ENCODE peak calls at places on chromosomes 6 and 20, in ten cellular contexts. N, L, P, C, K, G, A, R, V and H are unnamed samples.

GRCh38 chr6:56356431-56356830 is 109.1 kb upstream of the COL21A1 start:
- DNase-seq in L (no peak), V (no peak), P (no peak), R (no peak), N (peak), K (no peak), G (no peak), C (no peak), A (no peak), H (no peak)

GRCh38 chr20:11426938-11427337 is 490.8 kb upstream of the BTBD3 start:
- DNase-seq in L (no peak), P (no peak), N (no peak), A (no peak), R (no peak), V (no peak), C (no peak), G (no peak), K (no peak), H (no peak)

GRCh38 chr20:35742741-35743523 is 872 bp upstream of the RBM39 start:
- DNase-seq in N (no peak), V (peak), L (no peak), C (no peak), R (no peak), K (peak), A (no peak), P (peak), G (no peak), H (no peak)

GRCh38 chr20:61773081-61773631 is 292.5 kb downstream of the TAF4 start:
- DNase-seq in K (no peak), C (no peak), G (no peak), A (no peak), L (no peak), V (no peak), N (no peak), R (no peak), P (no peak), H (no peak)

GRCh38 chr6:143745160-143746133 is 67.7 kb downstream of the PHACTR2 start:
- DNase-seq in G (no peak), P (no peak), A (peak), V (no peak), K (peak), C (no peak), L (no peak), R (peak), N (peak), H (no peak)

GRCh38 chr6:21085643-21086042 is 507.9 kb upstream of the SOX4 start:
- DNase-seq in N (no peak), K (no peak), C (no peak), P (peak), L (no peak), G (no peak), V (peak), A (no peak), R (no peak), H (no peak)

GRCh38 chr6:134223761-134224445 is 94.0 kb downstream of the SGK1 start:
- DNase-seq in V (no peak), A (no peak), R (no peak), C (no peak), L (no peak), G (no peak), N (peak), K (no peak), P (no peak), H (no peak)

GRCh38 chr6:111552241-111552744 is 53.4 kb downstream of the TRAF3IP2 start:
- DNase-seq in V (no peak), L (peak), C (peak), P (no peak), R (peak), K (peak), N (peak), A (peak), G (no peak), H (peak)

DNA sequence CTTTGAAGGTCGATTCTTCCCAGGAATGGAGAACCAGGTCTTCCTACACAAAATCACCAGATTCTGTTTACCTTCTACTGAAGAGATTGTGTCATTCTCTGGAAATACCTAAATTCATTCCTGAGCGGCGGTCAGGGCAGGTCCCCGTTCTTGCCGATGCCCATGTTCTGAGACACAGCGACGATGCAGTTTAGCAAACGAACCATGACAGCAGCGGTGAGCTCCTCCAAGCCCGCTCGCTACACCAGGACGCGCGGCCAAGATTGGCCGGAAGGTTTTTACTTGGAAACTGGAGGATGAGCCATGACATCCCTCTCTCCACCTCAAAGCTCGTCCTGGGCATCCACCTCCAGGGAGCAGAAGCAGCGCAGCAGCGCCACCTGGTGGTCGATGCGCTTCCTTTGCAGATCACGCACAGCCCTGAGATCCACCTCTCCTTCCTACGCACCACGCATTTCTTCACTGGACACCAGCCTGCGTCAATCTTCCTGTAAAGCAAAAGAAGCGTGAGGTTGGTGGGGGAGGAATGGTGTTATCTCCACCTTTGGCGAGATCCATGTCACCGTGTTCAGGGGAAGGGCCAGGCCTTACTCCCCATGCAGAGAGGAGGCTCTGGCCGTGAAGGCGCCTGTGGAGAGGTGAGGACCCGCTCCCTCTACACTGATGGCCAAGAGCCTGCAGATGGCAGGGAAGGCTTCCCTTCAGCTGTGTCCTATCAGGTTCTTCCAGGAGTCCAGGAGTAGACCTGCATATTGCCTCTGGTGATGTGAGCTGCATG is 9.9 kb upstream of the HLA-B start:
- DNase-seq in K (peak), V (peak), P (peak), A (peak), G (peak), C (peak), N (peak), L (peak), R (peak), H (peak)
- TF ChIP-seq CTCF in K (peak), V (peak), P (peak), A (peak), G (peak), C (peak), N (peak), L (peak), R (peak), H (peak)

GRCh38 chr6:84764332-84765049 is at the start of gene TBX18:
- DNase-seq in C (peak), L (peak), A (peak), K (peak), V (peak), G (peak), R (peak), N (peak), P (no peak), H (peak)

GRCh38 chr6:84766118-84766683 is 1.8 kb upstream of the TBX18 start:
- DNase-seq in G (no peak), K (peak), C (no peak), L (peak), P (no peak), V (no peak), R (no peak), N (peak), A (no peak), H (no peak)

GRCh38 chr6:84763397-84764331 is 734 bp downstream of the TBX18 start:
- DNase-seq in P (no peak), K (peak), A (no peak), G (no peak), L (peak), C (peak), N (peak), V (peak), R (peak), H (peak)

GRCh38 chr6:84762220-84762940 is 2.0 kb downstream of the TBX18 start:
- DNase-seq in N (peak), K (no peak), A (no peak), R (no peak), P (no peak), L (no peak), C (peak), G (no peak), V (no peak), H (peak)

DNA sequence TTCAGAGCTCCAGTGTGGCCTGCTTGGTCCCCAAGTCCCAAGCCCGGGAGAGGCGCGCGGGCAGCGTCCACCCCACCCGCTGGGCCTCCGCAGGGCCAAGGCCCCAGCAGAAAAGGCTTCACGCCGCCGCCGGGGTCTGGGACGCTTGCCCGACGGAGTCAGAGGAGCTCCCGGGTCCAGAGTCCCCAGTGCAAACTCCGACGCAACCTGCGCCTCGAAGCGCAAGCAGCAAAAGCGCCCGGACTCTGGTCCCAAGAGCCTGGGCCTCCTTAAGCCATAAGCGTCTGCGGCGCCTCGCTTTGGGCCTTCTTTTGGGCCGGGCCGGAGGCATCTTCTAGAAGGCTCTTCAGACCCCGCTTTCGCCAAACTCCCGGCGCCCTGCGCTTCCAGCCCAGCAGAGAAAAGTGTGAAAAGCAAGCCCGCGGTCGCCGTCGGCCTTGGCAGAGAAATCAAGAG is 1.4 kb downstream of the TBX18 start:
- DNase-seq in P (no peak), N (no peak), A (no peak), C (peak), K (peak), L (peak), R (no peak), G (no peak), V (no peak), H (peak)
- TF ChIP-seq CTCF in P (no peak), N (no peak), A (no peak), C (no peak), K (no peak), L (no peak), R (no peak), G (no peak), V (no peak), H (no peak)

DNA sequence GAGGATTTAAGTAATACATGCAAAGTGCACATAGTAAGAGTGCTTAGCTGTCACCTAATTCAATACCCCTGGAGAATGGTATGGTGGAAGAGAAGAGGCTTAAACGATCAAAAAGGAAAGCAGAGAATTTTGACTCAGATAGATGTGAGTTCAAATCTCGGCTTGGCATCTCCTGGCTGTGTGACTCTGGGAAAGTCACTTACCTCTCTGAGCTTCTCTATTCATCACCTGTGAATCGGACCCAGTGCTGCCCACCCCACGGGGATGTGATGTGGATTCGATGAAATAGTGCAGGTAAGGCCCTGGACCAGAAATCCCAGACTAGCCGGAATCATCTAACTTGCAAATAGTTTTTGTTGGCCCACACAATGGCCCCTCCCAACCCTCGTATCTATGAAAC is 1.8 kb upstream of the B4GALT5 start:
- DNase-seq in P (no peak), L (no peak), V (no peak), K (no peak), A (no peak), C (no peak), N (no peak), R (no peak), G (no peak), H (no peak)
- TF ChIP-seq CTCF in P (no peak), L (no peak), V (no peak), K (no peak), A (no peak), C (no peak), N (no peak), R (no peak), G (no peak), H (no peak)

DNA sequence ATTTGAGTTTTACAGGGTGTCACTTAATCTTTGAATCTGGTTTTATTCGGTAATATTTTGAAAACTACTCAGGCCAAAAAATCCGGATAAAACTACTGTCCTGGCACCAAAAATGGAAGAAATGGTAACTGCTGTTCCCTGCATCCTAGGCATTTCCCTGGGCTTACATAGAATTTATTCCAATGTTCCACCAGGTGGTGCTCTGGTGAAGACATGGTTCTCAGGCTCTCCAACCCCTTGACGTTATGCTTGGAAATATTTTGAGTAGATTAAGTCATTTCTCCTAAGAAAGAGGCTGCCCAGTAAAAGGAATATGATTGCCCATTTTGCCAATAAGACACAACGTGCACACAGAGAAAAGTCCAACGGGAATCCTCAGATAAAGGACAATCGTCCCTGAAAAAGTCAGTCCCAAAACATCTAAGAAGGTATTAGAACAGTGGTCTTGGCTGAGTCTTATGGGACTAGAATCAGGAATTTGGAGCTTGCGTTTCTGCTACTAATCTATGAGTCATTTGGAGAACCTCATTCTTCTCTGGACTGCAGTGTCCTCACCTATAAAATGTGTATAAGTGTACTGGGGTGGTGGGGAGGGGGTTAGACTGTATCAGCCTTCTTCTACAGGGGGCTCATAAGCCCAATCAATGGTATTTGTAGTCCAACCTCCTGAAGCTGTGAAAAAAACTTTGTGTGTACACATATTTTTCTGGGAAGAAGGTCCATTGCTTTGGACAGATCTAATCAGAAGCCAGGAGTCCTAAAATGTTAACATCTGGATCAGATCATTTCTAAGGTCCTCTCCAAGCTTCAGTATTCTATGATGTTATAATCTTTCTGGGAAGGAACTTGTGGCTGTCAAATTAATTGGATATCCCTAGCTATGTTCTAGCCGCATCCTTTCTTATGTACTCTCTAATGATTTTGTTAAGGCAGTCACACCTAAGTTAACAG is 131.0 kb upstream of the BMP2 start:
- DNase-seq in R (peak), P (peak), G (no peak), K (peak), N (peak), C (no peak), V (peak), L (no peak), A (no peak), H (peak)
- TF ChIP-seq CTCF in R (peak), P (peak), G (peak), K (peak), N (peak), C (peak), V (peak), L (peak), A (peak), H (peak)

DNA sequence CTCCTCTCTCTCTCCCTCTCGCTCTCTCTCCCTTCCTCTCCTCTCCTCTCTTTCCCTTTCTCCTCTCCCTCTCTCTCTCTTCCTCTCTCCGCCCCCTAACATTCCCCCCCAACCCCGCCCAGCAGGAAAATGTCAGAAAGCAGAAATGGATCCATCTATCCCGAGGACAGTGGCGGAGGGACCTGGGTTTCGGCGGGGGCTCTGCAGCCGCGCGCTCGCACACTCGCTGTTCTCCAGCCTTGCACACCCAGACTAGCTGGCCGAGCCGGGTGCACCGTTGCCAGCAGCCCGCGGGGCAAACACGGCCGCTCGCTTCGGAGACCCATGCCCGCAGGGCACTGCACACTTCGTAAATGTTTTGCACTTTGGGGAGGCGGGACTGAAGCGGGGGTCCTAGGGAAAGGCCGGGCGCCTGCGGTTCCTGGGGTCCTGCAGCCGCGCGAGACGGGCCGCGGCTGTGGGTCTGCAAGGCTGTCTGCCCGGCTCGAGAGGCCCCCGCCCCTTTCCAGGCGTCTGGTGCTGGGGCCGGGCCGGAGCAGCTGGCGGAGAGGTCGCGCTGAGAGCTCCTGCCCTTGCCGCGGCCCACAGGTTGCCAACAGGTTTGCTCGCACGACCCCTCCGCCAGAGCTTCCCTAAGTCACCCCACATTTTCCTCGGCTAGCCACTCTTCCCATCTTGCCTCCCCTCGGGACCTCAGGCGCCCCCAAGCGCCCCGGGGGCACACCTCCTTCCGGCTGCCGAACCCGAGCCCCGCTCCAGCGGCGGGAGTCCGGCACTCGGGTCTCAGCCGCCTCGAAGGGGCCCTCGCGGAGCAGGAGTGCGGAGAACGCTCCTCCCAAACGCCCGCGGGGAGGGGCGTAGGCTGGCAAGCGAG is 818 bp upstream of the MDGA1 start:
- DNase-seq in G (peak), C (peak), P (peak), A (peak), R (peak), K (peak), V (no peak), N (peak), L (peak), H (peak)
- TF ChIP-seq CTCF in G (no peak), C (no peak), P (no peak), A (no peak), R (no peak), K (peak), V (no peak), N (no peak), L (no peak), H (no peak)

GRCh38 chr20:44256961-44257360 is 9.9 kb downstream of the GDAP1L1 start:
- DNase-seq in P (no peak), N (no peak), K (no peak), A (no peak), V (no peak), G (no peak), C (no peak), R (no peak), L (no peak), H (no peak)

GRCh38 chr20:44255942-44256341 is 8.8 kb downstream of the GDAP1L1 start:
- DNase-seq in G (no peak), V (no peak), A (no peak), R (no peak), K (no peak), N (no peak), L (no peak), P (no peak), C (no peak), H (no peak)

GRCh38 chr20:44251284-44251683 is 4.2 kb downstream of the GDAP1L1 start:
- DNase-seq in R (no peak), K (no peak), G (no peak), N (no peak), P (no peak), V (no peak), C (no peak), L (no peak), A (no peak), H (no peak)

GRCh38 chr20:44254073-44254472 is 7.0 kb downstream of the GDAP1L1 start:
- DNase-seq in V (no peak), R (no peak), K (no peak), P (no peak), G (no peak), C (no peak), N (no peak), L (no peak), A (no peak), H (no peak)

GRCh38 chr20:44253528-44253927 is 6.4 kb downstream of the GDAP1L1 start:
- DNase-seq in K (peak), C (no peak), L (no peak), P (no peak), R (no peak), G (no peak), V (no peak), N (no peak), A (no peak), H (no peak)
- TF ChIP-seq CTCF in K (peak), C (peak), L (no peak), P (no peak), R (no peak), G (no peak), V (no peak), N (peak), A (no peak), H (no peak)

GRCh38 chr6:47251396-47251795 is 58.3 kb downstream of the TNFRSF21 start:
- DNase-seq in R (no peak), K (no peak), P (no peak), N (no peak), L (no peak), V (no peak), A (no peak), G (no peak), C (no peak), H (no peak)

GRCh38 chr6:47253136-47253535 is 56.6 kb downstream of the TNFRSF21 start:
- DNase-seq in R (no peak), N (no peak), K (no peak), V (no peak), G (no peak), A (no peak), L (no peak), C (no peak), P (no peak), H (no peak)

GRCh38 chr6:47254051-47254450 is 55.7 kb downstream of the TNFRSF21 start:
- DNase-seq in C (no peak), R (no peak), K (no peak), A (no peak), V (no peak), P (no peak), L (no peak), N (no peak), G (no peak), H (no peak)

GRCh38 chr6:47254906-47255305 is 54.8 kb downstream of the TNFRSF21 start:
- DNase-seq in R (no peak), L (no peak), G (no peak), V (no peak), N (no peak), K (no peak), P (no peak), C (no peak), A (no peak), H (no peak)

DNA sequence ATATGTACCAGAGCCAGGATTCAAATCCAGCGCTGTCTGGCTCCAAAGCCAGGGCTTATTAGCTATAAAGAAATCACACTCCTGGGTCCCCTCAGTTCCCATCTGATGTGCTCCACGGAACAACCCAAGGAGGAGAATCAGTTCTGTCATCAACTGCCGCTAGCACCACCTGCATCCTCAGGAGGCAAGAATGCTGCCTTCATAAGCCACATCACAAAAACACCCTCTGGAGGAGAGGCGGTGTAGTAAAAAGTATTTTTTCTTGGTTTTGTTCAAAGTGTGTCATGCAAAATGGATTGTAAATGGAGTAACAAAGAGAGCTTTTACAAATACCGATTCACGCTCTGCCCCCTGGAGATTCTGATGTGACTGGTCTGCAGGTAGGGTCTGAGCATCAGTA is 57.1 kb downstream of the TNFRSF21 start:
- DNase-seq in G (no peak), L (no peak), P (no peak), A (no peak), N (no peak), C (no peak), V (no peak), R (no peak), K (no peak), H (no peak)
- TF ChIP-seq CTCF in G (no peak), L (no peak), P (no peak), A (no peak), N (no peak), C (no peak), V (no peak), R (no peak), K (peak), H (no peak)

GRCh38 chr20:7936735-7937078 is 3.6 kb downstream of the HAO1 start:
- DNase-seq in K (no peak), N (no peak), V (no peak), C (no peak), L (no peak), P (no peak), R (no peak), G (no peak), A (no peak), H (no peak)
- TF ChIP-seq CTCF in K (peak), N (no peak), V (no peak), C (no peak), L (no peak), P (no peak), R (no peak), G (no peak), A (no peak), H (no peak)